ENCODE peak calls at places on chromosomes 4 and X, in nine cellular contexts. W is stimulated activated CD8-positive, alpha-beta memory T cell treated with anti-CD3 and anti-CD28 coated beads, Interleukin-15, amount 100 ng/mL, for 1 hour; D is NCI-H2029; E is right atrium auricular region; J is M059J; O is head of caudate nucleus; V is OCI-M1; X is HFF-Myc; H is stimulated activated CD4-positive, alpha-beta T cell treated with anti-CD3 and anti-CD28 coated beads, Interleukin-12 subunit alpha, Interleukin-12 subunit beta, amount 100 ng/mL, for 4 hours. M is an unnamed sample.

GRCh38 chr4:184309241-184310170 is 91.8 kb upstream of the ENPP6 start:
- DNase-seq in H (peak), W (no peak), D (no peak), V (no peak), O (peak), E (no peak), J (no peak), X (no peak), M (no peak)

GRCh38 chr4:82839624-82840023 is 41.0 kb upstream of the SCD5 start:
- DNase-seq in W (no peak), E (no peak), H (no peak), X (no peak), J (peak), D (no peak), O (no peak), V (no peak), M (no peak)

GRCh38 chrX:5575407-5575806 is 653.3 kb downstream of the NLGN4X start:
- DNase-seq in X (no peak), H (no peak), E (no peak), J (no peak), V (no peak), O (no peak), D (no peak), W (no peak), M (no peak)

GRCh38 chr4:28449080-28449479 is 1588.4 kb downstream of the STIM2 start:
- DNase-seq in J (no peak), E (no peak), H (no peak), X (no peak), O (no peak), V (peak), W (no peak), D (no peak), M (no peak)

GRCh38 chrX:9746148-9746880 is 19.3 kb downstream of the GPR143 start:
- DNase-seq in E (no peak), H (no peak), J (peak), V (peak), O (no peak), W (no peak), D (no peak), X (no peak), M (no peak)

GRCh38 chr4:110294165-110294564 is 95.8 kb upstream of the ELOVL6 start:
- DNase-seq in V (no peak), E (no peak), H (no peak), D (no peak), X (no peak), J (peak), W (no peak), O (no peak), M (no peak)

GRCh38 chr4:127421418-127421817 is 211.3 kb upstream of the INTU start:
- DNase-seq in W (no peak), V (no peak), E (no peak), X (no peak), H (no peak), J (no peak), O (no peak), D (no peak), M (no peak)

GRCh38 chr4:164412246-164412645 is 341.7 kb upstream of the SMIM31 start:
- DNase-seq in X (no peak), W (no peak), J (no peak), D (no peak), E (no peak), O (no peak), V (no peak), H (no peak), M (no peak)

GRCh38 chrX:153511784-153512500 is 5.5 kb upstream of the ATP2B3 start:
- DNase-seq in H (no peak), X (no peak), V (no peak), E (no peak), W (no peak), J (no peak), D (no peak), O (no peak), M (no peak)

GRCh38 chr4:74934016-74934821 is 1.3 kb downstream of the PARM1 start:
- DNase-seq in H (no peak), X (no peak), O (peak), D (peak), V (no peak), W (no peak), J (peak), E (no peak), M (no peak)

GRCh38 chrX:17859609-17860178 is 1.4 kb downstream of the RAI2 start:
- DNase-seq in H (no peak), D (peak), O (no peak), X (no peak), E (no peak), W (no peak), J (no peak), V (no peak), M (no peak)

GRCh38 chrX:77638397-77638796 is 147.6 kb downstream of the ATRX start:
- DNase-seq in H (no peak), D (no peak), E (no peak), J (no peak), O (no peak), W (no peak), V (no peak), X (no peak), M (no peak)

GRCh38 chr4:107035711-107036601 is at the start of gene DKK2:
- DNase-seq in J (peak), E (peak), H (no peak), V (no peak), D (no peak), W (no peak), X (no peak), O (peak), M (no peak)

GRCh38 chr4:169988252-169988651 is 37.9 kb downstream of the MFAP3L start:
- DNase-seq in E (no peak), W (no peak), J (no peak), O (no peak), V (no peak), X (no peak), D (no peak), H (no peak), M (no peak)

GRCh38 chr4:83862471-83862870 is 326.6 kb downstream of the GPAT3 start:
- DNase-seq in O (no peak), X (no peak), E (no peak), H (no peak), W (no peak), V (no peak), D (no peak), J (no peak), M (no peak)

GRCh38 chrX:115311666-115312065 is 22.2 kb downstream of the LUZP4 start:
- DNase-seq in X (no peak), H (no peak), V (no peak), W (no peak), E (no peak), J (no peak), D (no peak), O (peak), M (no peak)

GRCh38 chr4:61716437-61716836 is 516.3 kb downstream of the ADGRL3 start:
- DNase-seq in H (no peak), E (no peak), W (no peak), X (no peak), V (no peak), J (no peak), D (no peak), O (no peak), M (no peak)

GRCh38 chrX:97267916-97268680 is 384.4 kb downstream of the RPA4 start:
- DNase-seq in W (no peak), H (no peak), D (no peak), J (no peak), E (no peak), O (no peak), V (no peak), X (no peak), M (no peak)

GRCh38 chr4:78876568-78877320 is 62.5 kb downstream of the PAQR3 start:
- DNase-seq in X (no peak), V (peak), W (no peak), D (no peak), J (no peak), H (no peak), O (no peak), E (no peak), M (no peak)

GRCh38 chrX:118226060-118226428 is 109.4 kb upstream of the KLHL13 start:
- DNase-seq in D (peak), E (no peak), J (peak), X (no peak), H (no peak), O (no peak), V (peak), W (no peak), M (no peak)

GRCh38 chrX:41334866-41335589 is 1.1 kb downstream of the DDX3X start:
- DNase-seq in W (peak), O (peak), D (no peak), H (peak), X (no peak), V (peak), E (peak), J (peak), M (peak)

GRCh38 chr4:108502366-108502765 is 118.0 kb upstream of the RPL34 start:
- DNase-seq in X (no peak), H (no peak), D (no peak), J (peak), E (no peak), V (no peak), O (no peak), W (no peak), M (no peak)

GRCh38 chrX:73577368-73577767 is 14.4 kb downstream of the CHIC1 start:
- DNase-seq in X (peak), O (no peak), W (no peak), E (no peak), J (peak), D (no peak), H (no peak), V (no peak), M (no peak)

GRCh38 chrX:72088761-72089160 is 43.0 kb downstream of the RTL5 start:
- DNase-seq in W (no peak), V (no peak), X (no peak), H (no peak), E (no peak), J (no peak), O (no peak), D (no peak), M (no peak)

M was measured in activated CD8-positive, alpha-beta memory T cell treated with anti-CD3 and anti-CD28 coated beads for 4 hours.